ENCODE peak calls at places on chromosomes 3 and 15, in seven cellular contexts. H is tibial nerve, K is sigmoid colon, B is ovary, M is HepG2, T is K562, E is A549. P is an unnamed sample. For H3K4me1, the result is how much of the 10 kb centered on the place peaks cover.

GRCh38 chr3:12316721-12317351 is 28.0 kb downstream of the PPARG start:
- DNase-seq in H (no peak), K (no peak), B (no peak), M (peak), T (no peak), E (peak), P (no peak)

GRCh38 chr3:126208618-126209256 is 28.4 kb upstream of the ALDH1L1 start:
- DNase-seq in H (peak), K (peak), B (peak), M (peak), T (peak), E (peak), P (peak)

GRCh38 chr3:72386322-72386721 is 461.9 kb downstream of the SHQ1 start:
- DNase-seq in H (no peak), K (no peak), B (no peak), M (no peak), T (no peak), E (no peak), P (no peak)

GRCh38 chr3:46700772-46701171 is 420 bp upstream of the TMIE start:
- DNase-seq in H (no peak), K (no peak), B (peak), M (no peak), T (no peak), E (no peak), P (no peak)

GRCh38 chr3:100033184-100033583 is 81.1 kb downstream of the FILIP1L start:
- DNase-seq in H (no peak), K (no peak), B (peak), M (no peak), T (no peak), E (peak), P (no peak)

GRCh38 chr15:35618260-35619188 is 72.6 kb upstream of the DPH6 start:
- DNase-seq in H (no peak), K (no peak), B (no peak), M (no peak), T (no peak), E (no peak), P (no peak)

GRCh38 chr3:72127843-72128242 is 342.9 kb upstream of the PROK2 start:
- DNase-seq in H (no peak), K (no peak), B (no peak), M (no peak), T (no peak), E (no peak), P (no peak)

GRCh38 chr3:34361921-34362320 is 563.5 kb downstream of the PDCD6IP start:
- DNase-seq in H (no peak), K (no peak), B (no peak), M (no peak), T (no peak), E (no peak), P (no peak)

GRCh38 chr3:142896201-142896755 is 7.4 kb upstream of the PCOLCE2 start:
- DNase-seq in H (no peak), K (no peak), B (no peak), M (no peak), T (no peak), E (peak), P (no peak)

GRCh38 chr3:42345811-42346210 is 64.6 kb downstream of the LYZL4 start:
- DNase-seq in H (no peak), K (no peak), B (no peak), M (no peak), T (no peak), E (no peak), P (no peak)

GRCh38 chr15:73686781-73687256 is 2.6 kb downstream of the CD276 start:
- DNase-seq in H (no peak), K (peak), B (no peak), M (no peak), T (peak), E (peak), P (no peak)

GRCh38 chr15:51119120-51119519 is 24.4 kb upstream of the TNFAIP8L3 start:
- DNase-seq in H (no peak), K (no peak), B (no peak), M (no peak), T (no peak), E (no peak), P (no peak)

GRCh38 chr3:37287776-37288175 is 113.4 kb upstream of the LRRFIP2 start:
- DNase-seq in H (no peak), K (no peak), B (no peak), M (no peak), T (no peak), E (no peak), P (no peak)

GRCh38 chr3:73437828-73438227 is 186.9 kb downstream of the PDZRN3 start:
- DNase-seq in H (no peak), K (no peak), B (no peak), M (no peak), T (no peak), E (no peak), P (no peak)

DNA sequence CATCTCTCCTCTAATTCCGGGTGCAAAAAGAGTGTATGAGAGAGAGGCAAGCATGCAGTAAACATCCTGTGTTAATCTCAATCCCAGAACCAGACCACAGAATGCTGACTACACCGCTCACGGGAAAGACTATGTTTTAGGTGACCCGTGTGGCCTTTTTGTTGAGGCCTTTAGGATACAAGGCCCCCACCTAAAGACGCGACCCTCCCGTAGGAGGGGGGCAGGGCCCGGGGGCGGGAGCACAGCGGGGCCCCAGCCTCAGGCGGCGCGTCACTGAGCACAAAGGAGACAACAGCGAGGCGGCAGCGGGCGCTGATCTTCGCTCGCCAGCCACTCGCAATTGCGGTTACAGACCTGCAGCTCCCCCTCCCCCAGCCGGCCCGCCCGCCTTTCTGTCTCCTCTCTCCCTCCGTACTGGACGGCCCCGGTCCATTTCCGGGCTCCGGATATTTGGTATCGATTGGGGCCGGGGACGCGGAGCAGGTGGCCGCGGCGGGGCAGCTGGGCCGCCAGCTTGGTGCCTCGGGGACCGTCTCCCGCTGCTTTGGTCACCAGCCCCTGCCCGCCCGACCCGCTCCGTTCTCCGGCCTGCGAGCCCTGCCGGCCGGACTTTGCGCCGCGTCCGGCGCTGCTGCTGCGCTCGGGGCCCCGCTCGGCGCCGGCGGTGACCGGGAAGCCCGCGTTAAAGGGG is at the start of gene CCDC50:
- DNase-seq in H (peak), K (peak), B (peak), M (peak), T (peak), E (peak), P (peak)
- TF ChIP-seq EP300 in H (no peak), K (peak), B (no peak), M (no peak), T (peak), E (no peak), P (no peak)

DNA sequence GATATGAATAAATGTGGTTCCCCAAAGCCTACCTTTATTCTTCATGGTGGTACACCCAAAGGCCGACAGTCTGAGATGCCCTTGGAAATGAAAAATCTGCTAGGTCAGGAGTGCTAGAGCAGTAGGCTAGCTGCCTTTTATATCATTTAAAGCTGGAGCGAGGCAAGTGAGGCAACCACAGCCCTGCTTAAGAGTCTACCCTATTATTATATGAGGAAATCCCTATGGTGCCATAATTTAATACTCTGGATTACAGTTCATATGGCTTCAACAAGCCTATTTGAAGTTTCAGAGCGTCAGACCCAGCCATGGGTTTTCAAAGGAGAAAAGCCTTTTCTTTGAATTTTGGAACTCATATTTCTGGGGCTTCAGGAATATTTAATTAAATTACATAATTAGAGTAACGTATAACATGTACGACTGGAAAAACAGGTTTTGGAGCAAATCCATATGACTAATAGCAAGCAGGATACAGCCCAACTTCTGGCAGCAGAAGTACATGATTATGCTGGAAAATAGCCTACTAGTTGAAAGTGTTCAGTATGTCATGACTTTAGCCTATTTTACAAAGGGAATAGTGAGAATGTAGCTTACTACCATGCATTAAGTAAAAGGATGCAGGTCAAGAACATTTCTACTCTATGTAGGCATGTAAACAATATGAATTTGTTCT is 18.0 kb upstream of the SLTM start:
- DNase-seq in H (no peak), K (no peak), B (no peak), M (no peak), T (no peak), E (no peak), P (no peak)
- H3K4me1 ChIP-seq in H (under half), K (under half), B (under half), M (under half), T (under half), E (under half), P (under half)

DNA sequence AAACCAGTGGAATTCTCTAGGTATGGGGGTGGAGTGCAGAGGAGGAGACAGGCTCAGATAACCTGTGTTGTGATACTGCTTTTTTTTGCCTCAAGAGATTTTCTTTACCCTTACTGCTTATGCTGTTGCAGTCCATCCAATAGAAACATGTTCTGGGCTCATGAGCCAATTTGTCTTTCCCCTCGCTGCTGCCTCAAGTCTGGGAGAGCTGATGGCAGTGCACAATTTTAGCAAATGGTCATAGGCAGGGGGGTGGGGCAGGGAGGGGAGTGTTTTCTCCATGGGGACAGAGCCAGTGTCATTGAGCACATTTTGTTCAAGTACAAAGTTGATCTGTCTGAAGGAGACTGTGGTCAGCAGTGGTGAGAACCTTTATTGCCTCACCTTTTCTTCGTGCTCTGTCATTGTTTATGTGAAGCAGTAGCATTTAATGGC is 134.9 kb downstream of the MBNL1 start:
- DNase-seq in H (peak), K (peak), B (no peak), M (no peak), T (peak), E (no peak), P (peak)
- TF ChIP-seq EP300 in H (peak), K (no peak), B (no peak), M (no peak), T (no peak), E (no peak), P (peak)

DNA sequence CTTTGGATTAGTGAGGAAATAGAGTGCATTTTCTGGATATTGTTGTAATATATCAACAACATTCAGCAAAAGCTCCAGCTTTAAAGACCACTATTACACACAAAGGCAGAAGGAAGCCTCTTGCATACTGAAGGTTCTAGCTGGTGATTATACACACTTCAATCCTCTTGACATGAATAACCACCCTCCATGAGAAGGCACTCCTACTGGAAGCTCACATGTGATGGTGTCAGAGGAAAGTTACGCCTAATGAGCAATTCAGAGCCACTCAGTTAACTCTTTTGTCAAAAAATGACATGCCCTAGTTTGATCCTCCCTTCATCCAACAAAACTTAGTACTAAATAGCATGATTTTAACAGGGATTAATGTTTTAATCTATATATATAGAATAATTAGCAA is 124.6 kb upstream of the LYSMD4 start:
- DNase-seq in H (no peak), K (no peak), B (no peak), M (no peak), T (no peak), E (no peak), P (no peak)
- H3K4me1 ChIP-seq in H (under half), K (under half), B (under half), M (under half), T (under half), E (under half), P (under half)

GRCh38 chr3:188284455-188285212 is 130.7 kb downstream of the LPP start:
- DNase-seq in H (no peak), K (no peak), B (no peak), M (no peak), T (no peak), E (no peak), P (no peak)

GRCh38 chr3:188283347-188283746 is 129.4 kb downstream of the LPP start:
- DNase-seq in H (peak), K (no peak), B (no peak), M (peak), T (no peak), E (no peak), P (no peak)

GRCh38 chr3:188286087-188286513 is 132.1 kb downstream of the LPP start:
- DNase-seq in H (peak), K (peak), B (no peak), M (no peak), T (no peak), E (peak), P (no peak)

GRCh38 chr3:188288153-188288552 is 134.2 kb downstream of the LPP start:
- DNase-seq in H (no peak), K (no peak), B (no peak), M (no peak), T (no peak), E (no peak), P (no peak)

DNA sequence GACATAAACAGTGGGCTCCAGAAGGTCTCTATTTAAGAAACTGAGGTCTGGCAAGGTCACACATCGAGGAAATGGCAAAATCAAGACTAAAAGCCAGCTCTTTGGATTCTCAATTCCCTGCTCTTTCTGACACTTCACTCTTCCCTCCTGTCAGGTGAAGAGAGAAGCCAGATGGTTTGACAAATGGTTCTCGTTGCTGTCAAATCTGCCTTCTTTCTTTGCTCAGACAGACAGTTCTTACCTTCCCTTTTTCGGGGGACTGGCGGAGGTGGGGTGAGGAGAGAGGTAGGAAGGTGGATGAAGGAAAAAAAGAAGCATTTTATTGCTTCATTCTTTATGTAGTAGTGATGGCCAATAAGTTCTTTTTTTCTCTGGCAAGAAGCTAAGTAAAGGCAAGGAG is 133.4 kb downstream of the LPP start:
- DNase-seq in H (no peak), K (no peak), B (no peak), M (no peak), T (no peak), E (no peak), P (no peak)
- TF ChIP-seq EP300 in H (no peak), K (no peak), B (no peak), M (no peak), T (no peak), E (no peak), P (no peak)

P was measured in stomach.